ENCODE peak calls at places on chromosomes 3 and 15, in four cellular contexts. One of them, this sample, is unnamed.

GRCh38 chr3:27040674-27041073 is 328.5 kb downstream of the NEK10 start:
- DNase-seq in HFFc6: no peak
- DNase-seq in heart left ventricle: no peak
- DNase-seq in tibial artery: no peak
- DNase-seq in this sample: peak

GRCh38 chr3:182133752-182134151 is 422.0 kb downstream of the SOX2 start:
- DNase-seq in HFFc6: no peak
- DNase-seq in heart left ventricle: no peak
- DNase-seq in tibial artery: no peak
- DNase-seq in this sample: peak

GRCh38 chr15:25950014-25950413 is 86.9 kb upstream of the ATP10A start:
- DNase-seq in HFFc6: no peak
- DNase-seq in heart left ventricle: no peak
- DNase-seq in tibial artery: no peak
- DNase-seq in this sample: no peak

GRCh38 chr3:81951106-81951505 is 189.7 kb upstream of the GBE1 start:
- DNase-seq in HFFc6: no peak
- DNase-seq in heart left ventricle: no peak
- DNase-seq in tibial artery: no peak
- DNase-seq in this sample: no peak

GRCh38 chr15:82750831-82751181 is 41.1 kb upstream of the AP3B2 start:
- DNase-seq in HFFc6: peak
- DNase-seq in heart left ventricle: no peak
- DNase-seq in tibial artery: no peak
- DNase-seq in this sample: no peak

GRCh38 chr3:58462829-58463180 is 29.1 kb upstream of the KCTD6 start:
- DNase-seq in HFFc6: no peak
- DNase-seq in heart left ventricle: no peak
- DNase-seq in tibial artery: no peak
- DNase-seq in this sample: no peak

GRCh38 chr3:68943753-68944500 is 11.6 kb upstream of the TAFA4 start:
- DNase-seq in HFFc6: no peak
- DNase-seq in heart left ventricle: no peak
- DNase-seq in tibial artery: no peak
- DNase-seq in this sample: no peak

GRCh38 chr15:60009124-60009523 is 5.0 kb downstream of the FOXB1 start:
- DNase-seq in HFFc6: no peak
- DNase-seq in heart left ventricle: no peak
- DNase-seq in tibial artery: no peak
- DNase-seq in this sample: peak

GRCh38 chr3:59872121-59872520 is 822.3 kb upstream of the CFAP20DC start:
- DNase-seq in HFFc6: no peak
- DNase-seq in heart left ventricle: no peak
- DNase-seq in tibial artery: no peak
- DNase-seq in this sample: no peak

GRCh38 chr15:84992157-84992940 is 10.7 kb downstream of the PDE8A start:
- DNase-seq in HFFc6: peak
- DNase-seq in heart left ventricle: no peak
- DNase-seq in tibial artery: no peak
- DNase-seq in this sample: peak

GRCh38 chr3:61669203-61669602 is 107.8 kb downstream of the PTPRG start:
- DNase-seq in HFFc6: no peak
- DNase-seq in heart left ventricle: no peak
- DNase-seq in tibial artery: no peak
- DNase-seq in this sample: no peak

GRCh38 chr3:194472290-194472920 is 14.4 kb downstream of the ATP13A3 start:
- DNase-seq in HFFc6: peak
- DNase-seq in heart left ventricle: no peak
- DNase-seq in tibial artery: no peak
- DNase-seq in this sample: peak

GRCh38 chr15:64017591-64018163 is 28.6 kb downstream of the DAPK2 start:
- DNase-seq in HFFc6: no peak
- DNase-seq in heart left ventricle: no peak
- DNase-seq in tibial artery: no peak
- DNase-seq in this sample: peak

GRCh38 chr3:139518296-139518695 is 21.2 kb downstream of the RBP1 start:
- DNase-seq in HFFc6: no peak
- DNase-seq in heart left ventricle: no peak
- DNase-seq in tibial artery: no peak
- DNase-seq in this sample: no peak

GRCh38 chr3:99885851-99886250 is 68.2 kb downstream of the CMSS1 start:
- DNase-seq in HFFc6: no peak
- DNase-seq in heart left ventricle: no peak
- DNase-seq in tibial artery: no peak
- DNase-seq in this sample: no peak

GRCh38 chr15:89829616-89830440 is 15.2 kb upstream of the ANPEP start:
- DNase-seq in HFFc6: no peak
- DNase-seq in heart left ventricle: no peak
- DNase-seq in tibial artery: no peak
- DNase-seq in this sample: no peak

GRCh38 chr15:81106560-81106959 is 27.5 kb upstream of the CFAP161 start:
- DNase-seq in HFFc6: peak
- DNase-seq in heart left ventricle: peak
- DNase-seq in tibial artery: peak
- DNase-seq in this sample: peak

GRCh38 chr15:90364251-90364650 is 12.2 kb downstream of the ZNF774 start:
- DNase-seq in HFFc6: peak
- DNase-seq in heart left ventricle: no peak
- DNase-seq in tibial artery: no peak
- DNase-seq in this sample: peak

GRCh38 chr15:96146711-96147110 is 183.8 kb upstream of the NR2F2 start:
- DNase-seq in HFFc6: no peak
- DNase-seq in heart left ventricle: no peak
- DNase-seq in tibial artery: no peak
- DNase-seq in this sample: no peak

GRCh38 chr3:112293368-112294321 is at the start of gene SLC9C1:
- DNase-seq in HFFc6: peak
- DNase-seq in heart left ventricle: peak
- DNase-seq in tibial artery: peak
- DNase-seq in this sample: peak

GRCh38 chr3:180804871-180805430 is 107.5 kb upstream of the FXR1 start:
- DNase-seq in HFFc6: peak
- DNase-seq in heart left ventricle: no peak
- DNase-seq in tibial artery: no peak
- DNase-seq in this sample: peak

GRCh38 chr3:129112308-129113052 is 9.1 kb downstream of the RAB43 start:
- DNase-seq in HFFc6: no peak
- DNase-seq in heart left ventricle: no peak
- DNase-seq in tibial artery: no peak
- DNase-seq in this sample: no peak

GRCh38 chr3:116392291-116392690 is 53.0 kb downstream of the LSAMP start:
- DNase-seq in HFFc6: no peak
- DNase-seq in heart left ventricle: no peak
- DNase-seq in tibial artery: no peak
- DNase-seq in this sample: no peak

GRCh38 chr3:14803101-14803980 is 15.4 kb upstream of the FGD5 start:
- DNase-seq in HFFc6: no peak
- DNase-seq in heart left ventricle: no peak
- DNase-seq in tibial artery: no peak
- DNase-seq in this sample: peak

DNA sequence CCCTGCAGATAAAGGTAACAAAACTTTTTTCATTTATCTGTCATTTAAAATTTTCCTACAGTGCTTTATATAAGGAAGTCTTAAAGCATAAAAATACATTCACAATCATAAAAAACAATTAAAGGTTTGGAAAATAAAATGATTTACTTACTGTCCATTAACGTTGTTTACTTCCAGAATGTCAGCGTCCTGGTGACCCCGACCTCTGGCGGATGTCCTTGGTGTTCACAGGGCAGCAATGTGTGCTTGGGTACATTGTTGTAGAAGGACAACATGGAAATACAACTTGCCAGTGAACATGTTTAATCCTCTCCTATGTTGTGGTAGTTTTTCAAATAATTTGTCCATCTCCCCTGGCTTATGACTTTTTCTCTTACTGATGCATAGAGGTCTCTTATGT is 168.8 kb upstream of the NDN start:
- DNase-seq in HFFc6: no peak
- DNase-seq in heart left ventricle: no peak
- DNase-seq in tibial artery: no peak
- DNase-seq in this sample: no peak
- TF ChIP-seq CTCF in HFFc6: no peak
- TF ChIP-seq CTCF in heart left ventricle: no peak
- TF ChIP-seq CTCF in tibial artery: no peak
- TF ChIP-seq CTCF in this sample: no peak

DNA sequence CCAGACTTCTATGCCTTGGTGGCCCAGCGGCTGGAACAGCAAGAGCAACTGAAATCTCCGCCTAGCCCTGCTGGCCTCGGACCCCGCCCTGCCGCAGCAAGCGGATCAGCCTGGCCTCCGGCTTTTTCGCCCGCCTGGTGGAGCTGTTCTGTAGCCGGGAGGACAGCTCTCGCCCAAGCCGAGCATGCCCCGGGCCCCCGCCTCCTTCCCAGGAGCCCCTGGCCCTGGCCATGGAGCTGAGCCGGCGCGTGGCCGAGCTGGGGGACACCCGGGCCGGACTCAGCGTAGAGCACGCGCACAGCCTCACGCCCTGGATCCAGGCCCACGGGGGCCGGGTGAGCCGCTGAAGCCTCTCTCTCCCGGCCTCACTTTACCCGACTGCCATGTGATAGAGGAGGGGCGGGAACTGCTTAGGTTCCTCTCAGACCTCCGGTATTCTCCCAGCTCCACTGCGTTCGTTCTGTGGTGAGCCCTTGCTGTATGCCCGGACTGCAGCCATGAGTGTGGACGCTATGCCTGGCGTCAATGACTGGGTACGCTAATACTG is 24.1 kb upstream of the MRPL3 start:
- DNase-seq in HFFc6: peak
- DNase-seq in heart left ventricle: peak
- DNase-seq in tibial artery: no peak
- DNase-seq in this sample: no peak
- TF ChIP-seq CTCF in HFFc6: peak
- TF ChIP-seq CTCF in heart left ventricle: peak
- TF ChIP-seq CTCF in tibial artery: no peak
- TF ChIP-seq CTCF in this sample: no peak

GRCh38 chr3:167346171-167346570 is 33.9 kb downstream of the ZBBX start:
- DNase-seq in HFFc6: no peak
- DNase-seq in heart left ventricle: no peak
- DNase-seq in tibial artery: no peak
- DNase-seq in this sample: no peak
- TF ChIP-seq CTCF in HFFc6: no peak
- TF ChIP-seq CTCF in heart left ventricle: no peak
- TF ChIP-seq CTCF in tibial artery: no peak
- TF ChIP-seq CTCF in this sample: no peak

GRCh38 chr3:24583004-24583403 is 88.4 kb upstream of the THRB start:
- DNase-seq in HFFc6: no peak
- DNase-seq in heart left ventricle: no peak
- DNase-seq in tibial artery: no peak
- DNase-seq in this sample: peak
- TF ChIP-seq CTCF in HFFc6: no peak
- TF ChIP-seq CTCF in heart left ventricle: peak
- TF ChIP-seq CTCF in tibial artery: no peak
- TF ChIP-seq CTCF in this sample: peak

GRCh38 chr3:143751643-143752178 is 96.6 kb downstream of the SLC9A9 start:
- DNase-seq in HFFc6: no peak
- DNase-seq in heart left ventricle: no peak
- DNase-seq in tibial artery: no peak
- DNase-seq in this sample: no peak
- TF ChIP-seq CTCF in HFFc6: no peak
- TF ChIP-seq CTCF in heart left ventricle: no peak
- TF ChIP-seq CTCF in tibial artery: no peak
- TF ChIP-seq CTCF in this sample: no peak

GRCh38 chr15:78076231-78077052 is 1.1 kb downstream of the TBC1D2B start:
- DNase-seq in HFFc6: no peak
- DNase-seq in heart left ventricle: no peak
- DNase-seq in tibial artery: no peak
- DNase-seq in this sample: no peak

GRCh38 chr15:78075490-78076230 is 1.9 kb downstream of the TBC1D2B start:
- DNase-seq in HFFc6: peak
- DNase-seq in heart left ventricle: peak
- DNase-seq in tibial artery: peak
- DNase-seq in this sample: peak

GRCh38 chr15:78079296-78080087 is 2.0 kb upstream of the TBC1D2B start:
- DNase-seq in HFFc6: no peak
- DNase-seq in heart left ventricle: no peak
- DNase-seq in tibial artery: no peak
- DNase-seq in this sample: no peak

GRCh38 chr15:78077860-78078187 is 313 bp upstream of the TBC1D2B start:
- DNase-seq in HFFc6: no peak
- DNase-seq in heart left ventricle: no peak
- DNase-seq in tibial artery: no peak
- DNase-seq in this sample: no peak

DNA sequence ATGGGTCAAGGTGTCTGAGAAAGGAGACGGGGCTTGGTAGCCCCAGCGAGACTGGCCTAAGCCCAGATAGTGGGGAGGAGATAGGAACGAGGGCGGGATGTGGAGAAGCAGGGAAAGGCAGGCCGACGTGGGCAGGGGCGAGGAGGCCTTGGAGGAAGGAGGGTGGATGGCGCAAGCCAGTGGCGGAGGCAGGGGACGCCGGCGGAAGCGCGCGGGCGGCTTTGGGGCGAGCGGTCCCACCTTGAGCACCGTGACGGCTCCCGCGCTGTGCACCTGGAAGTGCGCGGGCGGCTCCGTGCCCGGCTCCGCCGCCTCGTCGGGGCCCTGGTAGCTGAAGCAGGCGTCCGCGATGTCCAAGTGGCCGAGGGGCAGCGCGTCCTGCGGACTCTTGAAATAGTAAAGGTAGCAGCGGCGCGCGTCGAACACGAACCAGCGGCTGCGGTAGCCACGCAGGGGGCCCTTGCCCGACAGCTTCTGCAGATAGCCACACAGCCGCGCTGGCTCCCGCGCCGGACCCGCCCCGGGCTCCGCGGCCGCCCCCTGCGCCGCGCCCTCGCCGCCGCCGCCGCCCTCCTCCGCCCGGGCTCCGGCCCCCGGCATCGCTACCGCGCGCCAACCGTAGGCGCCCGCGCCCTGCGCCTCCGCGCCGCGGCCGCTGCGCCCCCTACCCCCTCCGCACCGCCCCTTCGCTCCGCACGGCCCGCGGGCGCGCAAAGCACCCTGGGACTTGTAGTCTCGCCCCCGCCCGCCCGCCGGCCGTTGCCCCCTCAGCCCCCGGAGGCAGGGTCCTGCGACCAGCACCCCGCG is at the start of gene TBC1D2B:
- DNase-seq in HFFc6: no peak
- DNase-seq in heart left ventricle: peak
- DNase-seq in tibial artery: peak
- DNase-seq in this sample: peak
- TF ChIP-seq CTCF in HFFc6: no peak
- TF ChIP-seq CTCF in heart left ventricle: no peak
- TF ChIP-seq CTCF in tibial artery: no peak
- TF ChIP-seq CTCF in this sample: no peak

GRCh38 chr15:67383903-67384302 is 129.3 kb downstream of the IQCH start:
- DNase-seq in HFFc6: no peak
- DNase-seq in heart left ventricle: no peak
- DNase-seq in tibial artery: no peak
- DNase-seq in this sample: peak

GRCh38 chr15:67382723-67383122 is 128.1 kb downstream of the IQCH start:
- DNase-seq in HFFc6: no peak
- DNase-seq in heart left ventricle: no peak
- DNase-seq in tibial artery: no peak
- DNase-seq in this sample: no peak

GRCh38 chr15:67386947-67387346 is 132.4 kb downstream of the IQCH start:
- DNase-seq in HFFc6: no peak
- DNase-seq in heart left ventricle: no peak
- DNase-seq in tibial artery: no peak
- DNase-seq in this sample: no peak

GRCh38 chr15:67384761-67385160 is 130.2 kb downstream of the IQCH start:
- DNase-seq in HFFc6: no peak
- DNase-seq in heart left ventricle: no peak
- DNase-seq in tibial artery: no peak
- DNase-seq in this sample: no peak

GRCh38 chr15:67385971-67386370 is 131.4 kb downstream of the IQCH start:
- DNase-seq in HFFc6: no peak
- DNase-seq in heart left ventricle: no peak
- DNase-seq in tibial artery: no peak
- DNase-seq in this sample: peak
- TF ChIP-seq CTCF in HFFc6: peak
- TF ChIP-seq CTCF in heart left ventricle: no peak
- TF ChIP-seq CTCF in tibial artery: no peak
- TF ChIP-seq CTCF in this sample: peak